ENCODE peak calls at places on chromosomes 2 and 18, in ten cellular contexts. G is stomach, A is HCT116, I is SK-N-MC, N is spleen, X is GM23338, H is suprapubic skin, U is transverse colon, B is GM12878, F is HL-60. W is an unnamed sample.

GRCh38 chr18:55863876-55864275 is 275.9 kb upstream of the TCF4 start:
- DNase-seq in G (no peak), A (no peak), I (peak), N (no peak), X (peak), H (no peak), U (no peak), B (no peak), F (no peak), W (no peak)

GRCh38 chr2:71742953-71743601 is 289.7 kb downstream of the DYSF start:
- DNase-seq in G (no peak), A (peak), I (no peak), N (no peak), X (no peak), H (peak), U (peak), B (no peak), F (no peak), W (no peak)

GRCh38 chr18:48076461-48076860 is 146.0 kb upstream of the SMAD2 start:
- DNase-seq in G (no peak), A (no peak), I (no peak), N (no peak), X (no peak), H (no peak), U (no peak), B (no peak), F (no peak), W (no peak)

GRCh38 chr2:174335605-174336402 is 1.1 kb downstream of the SP9 start:
- DNase-seq in G (no peak), A (no peak), I (no peak), N (no peak), X (peak), H (peak), U (no peak), B (no peak), F (no peak), W (peak)

GRCh38 chr18:2881490-2882195 is 34.8 kb downstream of the EMILIN2 start:
- DNase-seq in G (no peak), A (no peak), I (no peak), N (no peak), X (no peak), H (peak), U (peak), B (no peak), F (no peak), W (peak)

GRCh38 chr2:28346587-28346986 is 46.1 kb upstream of the FOSL2 start:
- DNase-seq in G (no peak), A (no peak), I (no peak), N (peak), X (no peak), H (peak), U (no peak), B (no peak), F (no peak), W (no peak)

GRCh38 chr18:22110482-22110924 is 58.9 kb upstream of the GATA6 start:
- DNase-seq in G (peak), A (no peak), I (no peak), N (no peak), X (peak), H (no peak), U (no peak), B (no peak), F (no peak), W (no peak)

GRCh38 chr18:3903341-3903740 is 453.4 kb downstream of the TGIF1 start:
- DNase-seq in G (no peak), A (no peak), I (no peak), N (no peak), X (no peak), H (no peak), U (no peak), B (no peak), F (no peak), W (no peak)

GRCh38 chr2:25685030-25685429 is 11.7 kb upstream of the DTNB start:
- DNase-seq in G (no peak), A (no peak), I (no peak), N (no peak), X (no peak), H (no peak), U (no peak), B (no peak), F (no peak), W (no peak)

GRCh38 chr18:26252411-26252810 is 26.2 kb downstream of the TAF4B start:
- DNase-seq in G (no peak), A (no peak), I (no peak), N (no peak), X (no peak), H (no peak), U (no peak), B (no peak), F (no peak), W (no peak)

GRCh38 chr2:36481709-36482108 is 116.3 kb downstream of the FEZ2 start:
- DNase-seq in G (no peak), A (no peak), I (no peak), N (no peak), X (no peak), H (no peak), U (no peak), B (no peak), F (no peak), W (no peak)

GRCh38 chr2:240141736-240142135 is 1.3 kb upstream of the OTOS start:
- DNase-seq in G (no peak), A (no peak), I (no peak), N (peak), X (no peak), H (no peak), U (no peak), B (no peak), F (no peak), W (no peak)

GRCh38 chr2:15043336-15044058 is 411.0 kb downstream of the LRATD1 start:
- DNase-seq in G (no peak), A (no peak), I (no peak), N (no peak), X (no peak), H (no peak), U (peak), B (no peak), F (no peak), W (no peak)

GRCh38 chr2:204533629-204534370 is 11.5 kb upstream of the PARD3B start:
- DNase-seq in G (no peak), A (no peak), I (no peak), N (no peak), X (no peak), H (no peak), U (no peak), B (no peak), F (no peak), W (no peak)

GRCh38 chr2:8761529-8762164 is 75.8 kb downstream of the KIDINS220 start:
- DNase-seq in G (no peak), A (peak), I (peak), N (no peak), X (peak), H (no peak), U (no peak), B (peak), F (peak), W (no peak)

GRCh38 chr2:124975224-124975623 is 950.1 kb downstream of the CNTNAP5 start:
- DNase-seq in G (no peak), A (no peak), I (no peak), N (no peak), X (peak), H (no peak), U (no peak), B (no peak), F (no peak), W (no peak)

GRCh38 chr2:106839849-106840595 is 45.9 kb downstream of the ST6GAL2 start:
- DNase-seq in G (no peak), A (no peak), I (no peak), N (no peak), X (peak), H (no peak), U (no peak), B (no peak), F (no peak), W (peak)

GRCh38 chr2:7748717-7749415 is 831.7 kb downstream of the RNF144A start:
- DNase-seq in G (no peak), A (no peak), I (no peak), N (no peak), X (no peak), H (no peak), U (no peak), B (no peak), F (no peak), W (no peak)

GRCh38 chr2:120316071-120316470 is 29.9 kb upstream of the INHBB start:
- DNase-seq in G (no peak), A (no peak), I (no peak), N (peak), X (no peak), H (peak), U (no peak), B (no peak), F (no peak), W (no peak)

GRCh38 chr2:86286518-86286917 is 50.9 kb downstream of the REEP1 start:
- DNase-seq in G (peak), A (no peak), I (no peak), N (no peak), X (no peak), H (no peak), U (no peak), B (no peak), F (no peak), W (no peak)

GRCh38 chr2:86283461-86284030 is 53.9 kb downstream of the REEP1 start:
- DNase-seq in G (peak), A (no peak), I (no peak), N (no peak), X (no peak), H (no peak), U (no peak), B (no peak), F (no peak), W (no peak)

GRCh38 chr2:86285981-86286380 is 51.4 kb downstream of the REEP1 start:
- DNase-seq in G (no peak), A (no peak), I (no peak), N (no peak), X (no peak), H (no peak), U (no peak), B (no peak), F (no peak), W (no peak)

GRCh38 chr2:86284987-86285386 is 52.4 kb downstream of the REEP1 start:
- DNase-seq in G (no peak), A (no peak), I (no peak), N (no peak), X (no peak), H (no peak), U (no peak), B (no peak), F (no peak), W (no peak)

DNA sequence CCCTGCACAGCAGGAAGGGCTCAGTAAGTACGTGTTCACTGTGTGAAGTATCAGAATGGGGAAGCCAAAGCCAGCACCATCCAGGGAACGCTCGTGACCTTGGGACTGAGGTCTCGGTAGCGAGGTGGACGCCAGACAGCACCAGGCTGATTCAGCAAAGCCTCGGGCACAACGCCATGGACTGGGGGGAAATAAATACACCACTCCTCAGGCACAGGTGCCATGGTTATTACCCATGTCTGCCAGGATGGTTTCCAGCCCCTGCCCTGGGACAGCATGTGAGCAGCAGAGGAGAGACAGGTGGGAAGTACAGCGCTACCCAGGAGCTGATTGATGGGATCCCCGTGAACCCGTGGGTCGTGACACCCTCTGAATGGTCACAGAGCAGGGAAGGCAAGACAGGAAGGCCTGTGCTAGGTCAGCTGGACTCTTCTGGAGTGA is 53.0 kb downstream of the REEP1 start:
- DNase-seq in G (peak), A (no peak), I (no peak), N (no peak), X (no peak), H (no peak), U (no peak), B (no peak), F (no peak), W (no peak)
- TF ChIP-seq POLR2AphosphoS5 in G (no peak), A (no peak), I (no peak), N (no peak), X (no peak), H (no peak), U (no peak), B (no peak), F (no peak), W (no peak)

GRCh38 chr2:16661536-16661935 is 4.1 kb downstream of the CYRIA start:
- DNase-seq in G (no peak), A (no peak), I (no peak), N (no peak), X (no peak), H (no peak), U (no peak), B (no peak), F (no peak), W (no peak)
- TF ChIP-seq POLR2AphosphoS5 in G (no peak), A (no peak), I (no peak), N (peak), X (no peak), H (no peak), U (no peak), B (no peak), F (no peak), W (no peak)

GRCh38 chr2:160241251-160242137 is 41.4 kb upstream of the ITGB6 start:
- DNase-seq in G (peak), A (peak), I (no peak), N (no peak), X (no peak), H (no peak), U (peak), B (no peak), F (no peak), W (no peak)
- TF ChIP-seq POLR2AphosphoS5 in G (peak), A (peak), I (no peak), N (no peak), X (no peak), H (no peak), U (peak), B (no peak), F (no peak), W (peak)

DNA sequence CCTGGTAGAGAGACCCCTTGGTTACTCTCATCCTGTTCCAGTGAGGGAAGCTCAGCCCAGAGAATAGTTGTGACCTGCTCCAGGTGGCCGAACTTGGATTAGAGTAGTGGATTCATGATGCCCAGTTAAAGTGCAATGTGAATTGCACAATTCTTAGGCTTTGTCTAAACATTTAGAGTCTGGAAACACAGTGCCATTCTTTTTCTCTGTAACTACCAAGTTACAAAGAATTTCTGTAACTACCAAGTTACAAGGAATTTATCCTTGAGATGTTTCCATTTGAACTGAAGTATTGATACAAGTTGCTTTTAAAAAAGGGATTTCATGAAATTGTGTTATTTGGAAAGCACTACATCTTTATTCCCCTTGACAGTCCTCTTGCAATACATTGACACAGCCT is 314.9 kb downstream of the LPIN1 start:
- DNase-seq in G (no peak), A (no peak), I (no peak), N (no peak), X (no peak), H (no peak), U (no peak), B (no peak), F (no peak), W (no peak)
- TF ChIP-seq POLR2AphosphoS5 in G (no peak), A (no peak), I (no peak), N (no peak), X (no peak), H (no peak), U (no peak), B (no peak), F (no peak), W (no peak)

GRCh38 chr2:62992561-62992960 is 58.1 kb upstream of the OTX1 start:
- DNase-seq in G (no peak), A (no peak), I (no peak), N (no peak), X (peak), H (no peak), U (no peak), B (no peak), F (no peak), W (no peak)
- TF ChIP-seq POLR2AphosphoS5 in G (no peak), A (no peak), I (no peak), N (no peak), X (no peak), H (no peak), U (no peak), B (no peak), F (no peak), W (no peak)

GRCh38 chr2:165524720-165525119 is 55.2 kb downstream of the CSRNP3 start:
- DNase-seq in G (no peak), A (no peak), I (no peak), N (no peak), X (no peak), H (no peak), U (no peak), B (no peak), F (no peak), W (no peak)
- TF ChIP-seq POLR2AphosphoS5 in G (no peak), A (no peak), I (no peak), N (no peak), X (no peak), H (no peak), U (no peak), B (no peak), F (no peak), W (no peak)

DNA sequence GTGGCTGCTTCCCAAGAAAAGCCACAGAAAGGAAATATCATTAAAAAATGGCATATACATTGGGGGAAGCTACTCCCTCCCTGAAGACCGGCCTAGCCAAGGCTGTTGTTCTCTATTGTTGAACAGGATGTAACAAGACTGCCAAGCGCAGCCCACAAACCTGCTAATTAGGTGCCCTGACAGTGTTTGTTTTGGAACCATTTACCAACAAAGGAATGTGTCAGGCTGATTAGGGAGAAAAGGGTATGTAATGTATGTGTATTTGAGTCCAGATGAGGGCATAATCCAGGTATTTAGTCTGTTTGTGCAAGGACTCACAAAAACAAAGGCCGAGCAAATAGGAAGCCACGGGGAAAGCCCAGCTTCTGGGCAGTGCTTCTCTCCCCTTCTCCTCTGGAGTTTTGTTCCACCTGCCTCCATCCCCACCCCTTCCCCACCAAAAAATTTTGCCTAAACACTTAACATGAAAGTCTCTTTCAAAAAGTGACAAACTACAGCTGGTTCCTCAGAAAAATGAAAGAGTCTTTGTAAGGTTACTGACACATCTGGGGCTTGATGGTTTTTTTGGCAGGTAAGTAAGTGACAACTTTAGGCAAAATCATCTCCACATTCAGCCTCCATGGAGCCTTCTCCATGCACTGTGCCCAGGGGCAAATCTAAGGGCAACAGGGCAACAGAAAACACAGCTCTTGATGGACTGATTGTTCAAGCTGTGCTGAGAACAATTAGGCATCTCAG is 78.3 kb upstream of the FZD5 start:
- DNase-seq in G (peak), A (no peak), I (no peak), N (no peak), X (peak), H (no peak), U (peak), B (no peak), F (no peak), W (no peak)
- TF ChIP-seq POLR2AphosphoS5 in G (peak), A (no peak), I (no peak), N (no peak), X (no peak), H (no peak), U (no peak), B (no peak), F (no peak), W (no peak)

DNA sequence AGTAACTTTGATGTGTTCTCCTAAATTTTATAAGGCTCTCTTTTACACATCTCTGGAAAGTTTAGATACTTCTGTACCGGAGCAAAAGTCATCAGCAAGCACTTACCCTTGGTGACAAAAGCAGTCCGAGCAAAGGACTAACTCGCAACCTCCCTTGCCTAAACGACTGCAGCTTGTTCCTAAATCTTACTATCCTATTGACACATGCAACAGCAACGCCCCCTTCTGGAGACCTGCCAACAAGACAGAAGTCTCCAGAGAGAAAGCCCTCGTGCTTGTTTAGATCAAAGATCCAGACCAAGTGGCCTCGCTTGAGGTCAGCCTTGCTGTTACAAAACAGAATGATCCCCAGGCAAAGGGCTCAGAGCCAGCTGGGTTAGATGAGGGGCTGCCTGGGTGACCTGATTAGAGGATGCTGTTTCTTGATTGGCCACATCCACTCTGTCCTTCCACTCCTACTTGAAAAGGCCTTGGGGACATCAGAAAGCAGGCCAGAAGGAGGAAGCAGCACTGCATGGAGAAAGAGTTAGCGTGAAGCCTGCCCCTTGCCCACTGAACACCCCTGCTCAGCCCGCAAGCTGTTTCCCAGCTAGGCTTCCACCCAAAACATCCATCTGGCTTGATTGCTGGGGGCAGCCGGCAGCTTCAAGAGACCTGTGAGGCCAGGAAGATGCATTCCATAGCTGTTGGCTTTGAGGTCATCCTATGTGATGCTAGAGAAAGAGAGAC is 94.3 kb downstream of the HNRNPLL start:
- DNase-seq in G (peak), A (peak), I (peak), N (peak), X (peak), H (peak), U (peak), B (peak), F (peak), W (no peak)
- TF ChIP-seq POLR2AphosphoS5 in G (no peak), A (no peak), I (no peak), N (peak), X (no peak), H (peak), U (peak), B (no peak), F (no peak), W (no peak)